ENCODE peak calls at places on chromosomes 2 and 18, in four cellular contexts. D, X, B and S are unnamed samples.

GRCh38 chr2:120793682-120794403 is 58.2 kb downstream of the GLI2 start:
- DNase-seq in D (no peak), X (no peak), B (no peak), S (peak)

GRCh38 chr18:58416704-58417683 is 211.9 kb downstream of the ALPK2 start:
- DNase-seq in D (no peak), X (no peak), B (no peak), S (peak)

GRCh38 chr2:79359419-79359818 is 153.4 kb upstream of the CTNNA2 start:
- DNase-seq in D (no peak), X (no peak), B (no peak), S (no peak)

GRCh38 chr2:179443175-179443574 is 178.5 kb upstream of the SESTD1 start:
- DNase-seq in D (no peak), X (no peak), B (no peak), S (no peak)

GRCh38 chr2:237693281-237694039 is 66.1 kb downstream of the LRRFIP1 start:
- DNase-seq in D (no peak), X (no peak), B (no peak), S (peak)

GRCh38 chr2:85435220-85435958 is 16.9 kb downstream of the SH2D6 start:
- DNase-seq in D (no peak), X (no peak), B (no peak), S (no peak)

GRCh38 chr2:119086327-119086726 is 72.2 kb downstream of the C1QL2 start:
- DNase-seq in D (no peak), X (no peak), B (no peak), S (no peak)

GRCh38 chr18:9792565-9793226 is 84.6 kb downstream of the RAB31 start:
- DNase-seq in D (peak), X (peak), B (no peak), S (peak)

GRCh38 chr18:31248783-31249521 is 69.0 kb upstream of the DSG1 start:
- DNase-seq in D (no peak), X (no peak), B (no peak), S (no peak)

GRCh38 chr2:230042195-230042594 is 26.5 kb downstream of the SLC16A14 start:
- DNase-seq in D (no peak), X (no peak), B (no peak), S (peak)

GRCh38 chr2:10965241-10965843 is 53.6 kb downstream of the KCNF1 start:
- DNase-seq in D (no peak), X (no peak), B (no peak), S (no peak)

GRCh38 chr2:147636238-147636887 is 208.5 kb upstream of the ACVR2A start:
- DNase-seq in D (no peak), X (no peak), B (no peak), S (peak)

GRCh38 chr2:131041402-131042160 is 51.7 kb downstream of the FAM168B start:
- DNase-seq in D (no peak), X (no peak), B (no peak), S (no peak)

GRCh38 chr18:501406-501714 is 859 bp upstream of the COLEC12 start:
- DNase-seq in D (no peak), X (peak), B (no peak), S (no peak)

GRCh38 chr2:26243643-26244478 is 571 bp downstream of the HADHA start:
- DNase-seq in D (peak), X (peak), B (no peak), S (peak)

GRCh38 chr18:9495916-9496540 is 20.7 kb downstream of the RALBP1 start:
- DNase-seq in D (no peak), X (no peak), B (no peak), S (no peak)

GRCh38 chr18:25786778-25787177 is 303.6 kb downstream of the SS18 start:
- DNase-seq in D (no peak), X (no peak), B (no peak), S (peak)

GRCh38 chr18:2002604-2003003 is 568.7 kb downstream of the METTL4 start:
- DNase-seq in D (no peak), X (peak), B (no peak), S (no peak)

GRCh38 chr18:76821875-76822509 is 365 bp upstream of the ZNF236 start:
- DNase-seq in D (peak), X (peak), B (no peak), S (peak)

GRCh38 chr2:69645026-69645425 is 1.5 kb upstream of the AAK1 start:
- DNase-seq in D (no peak), X (no peak), B (no peak), S (peak)

GRCh38 chr2:241615522-241616052 is 21.4 kb downstream of the THAP4 start:
- DNase-seq in D (no peak), X (no peak), B (no peak), S (no peak)

GRCh38 chr2:168345601-168346000 is 98.2 kb upstream of the STK39 start:
- DNase-seq in D (no peak), X (no peak), B (no peak), S (no peak)

GRCh38 chr2:95276888-95277245 is 2.6 kb downstream of the PROM2 start:
- DNase-seq in D (no peak), X (no peak), B (no peak), S (no peak)

GRCh38 chr2:95276244-95276887 is 2.1 kb downstream of the PROM2 start:
- DNase-seq in D (no peak), X (no peak), B (no peak), S (no peak)

GRCh38 chr2:95278051-95278471 is 3.8 kb downstream of the PROM2 start:
- DNase-seq in D (no peak), X (no peak), B (peak), S (peak)

GRCh38 chr2:95278637-95279225 is 4.5 kb downstream of the PROM2 start:
- DNase-seq in D (no peak), X (no peak), B (no peak), S (no peak)

DNA sequence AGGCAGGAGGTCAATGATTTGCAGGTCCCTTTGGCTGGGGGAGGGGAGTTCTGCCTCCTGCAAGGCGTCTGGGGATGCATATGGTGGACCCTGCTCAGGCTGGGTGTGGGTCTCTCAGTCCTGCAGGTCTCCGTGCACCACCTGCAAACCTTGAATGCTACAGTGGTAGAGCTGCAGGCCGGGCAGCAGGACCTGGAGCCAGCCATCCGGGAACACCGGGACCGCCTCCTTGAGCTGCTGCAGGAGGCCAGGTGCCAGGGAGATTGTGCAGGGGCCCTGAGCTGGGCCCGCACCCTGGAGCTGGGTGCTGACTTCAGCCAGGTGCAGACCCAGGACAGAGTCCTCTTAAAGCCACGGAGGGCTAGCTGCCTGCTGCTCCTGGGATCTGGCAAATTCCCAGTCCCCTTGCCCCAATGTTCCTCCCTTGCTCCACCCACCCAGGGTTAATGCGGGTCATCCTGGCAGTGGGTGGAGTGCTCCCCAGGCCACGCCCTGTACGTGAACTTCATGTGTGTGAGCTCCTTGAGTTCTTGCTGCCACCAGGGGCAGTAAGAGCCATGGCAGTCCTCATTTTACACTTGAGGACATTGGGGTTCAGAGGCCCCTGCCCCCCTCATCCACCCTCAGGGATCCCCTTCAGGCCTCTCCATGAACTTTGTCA is 3.1 kb downstream of the PROM2 start:
- DNase-seq in D (no peak), X (no peak), B (peak), S (peak)
- TF ChIP-seq EZH2phosphoT487 in D (no peak), X (no peak), B (no peak), S (no peak)

GRCh38 chr2:75319951-75320350 is 120.6 kb upstream of the TACR1 start:
- DNase-seq in D (no peak), X (no peak), B (no peak), S (no peak)
- TF ChIP-seq EZH2phosphoT487 in D (no peak), X (no peak), B (no peak), S (no peak)

GRCh38 chr2:106624787-106625369 is 137.7 kb downstream of the CD8B2 start:
- DNase-seq in D (no peak), X (no peak), B (no peak), S (no peak)

GRCh38 chr2:106628377-106628776 is 141.2 kb downstream of the CD8B2 start:
- DNase-seq in D (no peak), X (no peak), B (no peak), S (no peak)

DNA sequence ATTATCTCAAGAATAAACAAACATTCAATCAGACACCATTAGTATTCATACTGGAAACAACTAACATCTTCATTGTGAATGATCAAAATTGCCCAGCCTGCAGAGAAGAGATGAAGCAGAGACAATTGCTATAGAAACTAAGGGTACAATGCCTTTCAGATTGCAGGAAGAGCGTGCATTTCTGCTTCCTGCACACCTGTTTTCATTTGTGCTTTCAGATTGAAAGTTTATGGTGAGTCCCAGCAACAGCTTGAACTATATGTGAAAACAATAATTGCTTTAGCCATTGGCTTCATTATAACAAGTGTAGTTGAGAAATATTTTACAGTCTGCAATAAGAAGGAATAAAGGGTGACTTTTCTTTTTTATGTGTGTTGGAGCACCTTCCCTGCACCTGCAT is 136.3 kb downstream of the CD8B2 start:
- DNase-seq in D (peak), X (no peak), B (no peak), S (no peak)
- TF ChIP-seq EZH2phosphoT487 in D (no peak), X (no peak), B (no peak), S (no peak)

DNA sequence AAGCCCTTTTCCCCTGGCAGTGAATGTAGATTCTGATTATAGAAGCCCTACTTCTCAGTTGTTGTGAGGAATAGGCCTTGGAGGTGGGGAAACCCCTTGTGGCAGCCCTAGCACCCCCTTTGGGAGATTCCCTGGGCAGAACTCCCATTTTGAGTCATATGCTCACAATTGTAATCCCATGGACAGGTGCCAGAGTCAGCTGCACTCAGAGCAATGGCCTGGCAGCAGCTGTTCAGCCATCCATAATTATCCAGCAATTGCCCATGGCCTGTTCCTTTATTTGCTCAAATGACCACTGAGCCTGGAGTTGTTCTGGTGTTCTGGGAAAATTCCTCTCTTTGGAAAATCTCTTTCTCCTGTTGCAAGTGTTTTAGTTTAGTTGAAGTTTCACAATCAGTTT is 71.7 kb downstream of the PTRHD1 start:
- DNase-seq in D (no peak), X (peak), B (no peak), S (peak)
- TF ChIP-seq EZH2phosphoT487 in D (no peak), X (no peak), B (no peak), S (no peak)

DNA sequence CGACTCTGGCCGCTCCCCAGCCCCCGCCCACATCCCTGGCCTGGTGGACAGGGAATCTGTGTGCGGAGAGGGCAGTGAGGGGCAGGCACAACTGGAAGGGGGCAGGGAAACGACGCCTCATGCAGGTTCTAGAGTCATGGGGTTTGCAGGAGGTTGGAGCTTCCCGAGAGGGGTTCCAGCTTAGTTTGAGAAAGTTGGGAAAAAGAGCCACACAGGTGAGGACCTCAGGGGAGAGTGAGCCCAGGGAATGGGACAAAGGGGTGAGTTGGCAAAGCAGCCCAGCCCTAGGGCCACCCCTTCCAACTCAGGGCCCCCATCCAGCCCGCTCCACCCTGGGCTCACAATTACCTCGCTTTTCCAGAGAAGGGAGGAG is 1.7 kb downstream of the RTKN start:
- DNase-seq in D (no peak), X (peak), B (no peak), S (no peak)
- TF ChIP-seq EZH2phosphoT487 in D (no peak), X (no peak), B (no peak), S (no peak)

GRCh38 chr2:201420442-201421113 is 30.7 kb downstream of the TRAK2 start:
- DNase-seq in D (no peak), X (no peak), B (no peak), S (peak)
- TF ChIP-seq EZH2phosphoT487 in D (no peak), X (no peak), B (no peak), S (no peak)